ENCODE peak calls at places on chromosomes 16 and 17, in six cellular contexts. D is mesothelial cell of epicardium; Q is GM23338; J is lower lobe of right lung; L is stimulated activated CD8-positive, alpha-beta memory T cell treated with anti-CD3 and anti-CD28 coated beads, Interleukin-12 subunit alpha, Interleukin-12 subunit beta, amount 100 ng/mL, for 4 hours; F is skeletal muscle cell. K is an unnamed sample.

GRCh38 chr17:64147110-64148016 is 17.4 kb upstream of the ERN1 start:
- DNase-seq in D (no peak), Q (peak), J (no peak), L (no peak), F (no peak), K (peak)

GRCh38 chr17:29155235-29155965 is 24.8 kb downstream of the MYO18A start:
- DNase-seq in D (no peak), Q (no peak), J (peak), L (peak), F (no peak), K (peak)

GRCh38 chr16:62035115-62036092 is 834 bp downstream of the CDH8 start:
- DNase-seq in D (no peak), Q (peak), J (no peak), L (no peak), F (no peak), K (no peak)

GRCh38 chr16:20336955-20337354 is 9.6 kb upstream of the GP2 start:
- DNase-seq in D (no peak), Q (peak), J (no peak), L (no peak), F (no peak), K (no peak)

GRCh38 chr16:8931864-8932263 is 31.8 kb downstream of the USP7 start:
- DNase-seq in D (no peak), Q (peak), J (no peak), L (no peak), F (no peak), K (peak)

GRCh38 chr16:54282923-54283734 is 3.5 kb downstream of the IRX3 start:
- DNase-seq in D (no peak), Q (peak), J (no peak), L (no peak), F (no peak), K (no peak)

GRCh38 chr16:69150146-69150865 is 17.9 kb downstream of the UTP4 start:
- DNase-seq in D (no peak), Q (peak), J (no peak), L (no peak), F (no peak), K (peak)

GRCh38 chr17:72429066-72429638 is 308.3 kb downstream of the SOX9 start:
- DNase-seq in D (no peak), Q (no peak), J (no peak), L (no peak), F (no peak), K (no peak)

GRCh38 chr16:1468456-1468855 is 6.4 kb downstream of the CLCN7 start:
- DNase-seq in D (no peak), Q (no peak), J (no peak), L (no peak), F (no peak), K (no peak)

K was measured in HuH-7.